ENCODE peak calls at places on chromosomes 2 and 18, in nine cellular contexts. T, Y, Q, G, I, O, M, H and X are unnamed samples.
A peak's percentile ranks its signal among the peaks of the same experiment; 100 is the strongest.

GRCh38 chr2:159139216-159139933 is 147.1 kb downstream of the WDSUB1 start:
- DNase-seq in I (no peak), T (no peak), O (no peak), Q (no peak), H (no peak), Y (no peak), M (no peak), G (no peak), X (no peak)

GRCh38 chr2:134685967-134686366 is 32.8 kb downstream of the TMEM163 start:
- DNase-seq in I (no peak), Q (no peak), O (no peak), G (no peak), Y (no peak), T (no peak), M (no peak), H (no peak), X (no peak)

GRCh38 chr2:10064932-10065682 is 15.1 kb downstream of the CYS1 start:
- DNase-seq in O (no peak), Q (no peak), H (no peak), I (no peak), Y (no peak), T (no peak), M (no peak), G (no peak), X (no peak)

GRCh38 chr2:226671177-226671676 is 128.4 kb downstream of the IRS1 start:
- DNase-seq in M (no peak), I (no peak), H (no peak), G (no peak), O (no peak), Y (no peak), Q (no peak), T (no peak), X (no peak)

GRCh38 chr2:57291209-57291608 is 755.4 kb upstream of the VRK2 start:
- DNase-seq in H (no peak), Q (no peak), O (no peak), M (peak; percentile 3), G (no peak), T (no peak), Y (no peak), I (no peak), X (no peak)

GRCh38 chr18:40168026-40168425 is 1787.0 kb upstream of the PIK3C3 start:
- DNase-seq in I (no peak), O (no peak), H (no peak), M (no peak), G (no peak), Q (no peak), Y (no peak), T (no peak), X (no peak)

GRCh38 chr2:95526360-95527341 is 42.1 kb upstream of the TRIM43B start:
- DNase-seq in H (peak; percentile 76), T (peak; percentile 40), Q (peak; percentile 27), I (peak; percentile 16), O (peak; percentile 74), G (peak; percentile 76), Y (peak; percentile 81), M (no peak), X (no peak)

GRCh38 chr2:8496617-8497016 is 185.2 kb upstream of the ID2 start:
- DNase-seq in H (peak; percentile 38), Q (no peak), O (no peak), Y (no peak), T (no peak), I (no peak), G (no peak), M (no peak), X (no peak)

GRCh38 chr18:59537581-59537980 is 159.6 kb downstream of the CCBE1 start:
- DNase-seq in H (no peak), Y (no peak), G (no peak), M (no peak), Q (no peak), I (no peak), T (no peak), O (no peak), X (no peak)

GRCh38 chr2:9423922-9424272 is 443 bp downstream of the CPSF3 start:
- DNase-seq in M (no peak), Y (peak; percentile 38), O (peak; percentile 24), Q (no peak), H (no peak), I (no peak), G (no peak), T (no peak), X (no peak)

GRCh38 chr18:63422087-63422861 is at the start of gene VPS4B:
- DNase-seq in H (peak; percentile 99), Y (peak; percentile 99), O (peak; percentile 99), Q (peak; percentile 99), G (peak; percentile 99), M (peak; percentile 99), T (peak; percentile 99), I (peak; percentile 99), X (peak; percentile 100)

GRCh38 chr18:63421514-63421913 is 762 bp downstream of the VPS4B start:
- DNase-seq in M (no peak), Q (no peak), I (no peak), Y (peak; percentile 24), H (no peak), T (no peak), O (no peak), G (no peak), X (no peak)

GRCh38 chr18:63427566-63427965 is 5.3 kb upstream of the VPS4B start:
- DNase-seq in G (no peak), Q (no peak), I (no peak), T (no peak), M (no peak), Y (peak; percentile 20), H (no peak), O (peak; percentile 33), X (no peak)

DNA sequence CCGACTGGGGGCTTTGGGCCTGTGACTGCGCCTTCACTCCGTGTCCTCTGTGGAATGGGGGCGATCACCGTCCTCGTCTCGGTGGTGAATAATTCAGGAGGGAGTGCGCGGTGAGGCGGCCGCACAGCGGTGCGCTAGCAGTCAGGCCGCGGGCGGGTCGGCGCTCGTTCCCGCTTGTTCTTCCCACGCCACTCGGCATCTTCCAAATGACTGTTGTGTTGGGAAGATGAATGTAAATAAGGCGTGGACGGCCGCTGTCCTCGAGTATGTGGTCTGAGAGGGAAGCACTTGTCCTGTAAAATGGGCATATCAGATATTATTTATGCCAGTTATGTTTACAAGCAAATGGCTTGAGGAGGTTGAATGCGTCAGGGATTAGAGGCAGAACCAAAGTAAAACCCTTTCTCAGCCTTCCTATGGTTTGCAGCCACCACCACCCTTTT is 607 bp upstream of the VPS4B start:
- DNase-seq in O (no peak), M (no peak), H (no peak), G (no peak), Y (no peak), I (no peak), Q (no peak), T (no peak), X (peak; percentile 86)
- TF ChIP-seq CTCF in O (no peak), M (no peak), H (no peak), G (no peak), Y (no peak), I (no peak), Q (no peak), T (no peak), X (peak; percentile 26)

GRCh38 chr2:71461304-71461671 is 7.9 kb downstream of the DYSF start:
- DNase-seq in Q (no peak), O (no peak), I (no peak), M (no peak), H (no peak), Y (no peak), G (no peak), T (no peak), X (peak; percentile 57)

GRCh38 chr2:71464389-71464788 is 11.0 kb downstream of the DYSF start:
- DNase-seq in Q (no peak), M (no peak), Y (no peak), H (no peak), O (no peak), T (no peak), I (no peak), G (no peak), X (peak; percentile 70)

GRCh38 chr2:71463342-71463654 is 9.9 kb downstream of the DYSF start:
- DNase-seq in M (no peak), H (no peak), I (no peak), Y (no peak), G (no peak), T (no peak), Q (no peak), O (no peak), X (peak; percentile 65)

GRCh38 chr2:71462056-71462605 is 8.8 kb downstream of the DYSF start:
- DNase-seq in Q (no peak), M (no peak), G (no peak), T (no peak), I (no peak), Y (no peak), O (no peak), H (no peak), X (peak; percentile 78)

DNA sequence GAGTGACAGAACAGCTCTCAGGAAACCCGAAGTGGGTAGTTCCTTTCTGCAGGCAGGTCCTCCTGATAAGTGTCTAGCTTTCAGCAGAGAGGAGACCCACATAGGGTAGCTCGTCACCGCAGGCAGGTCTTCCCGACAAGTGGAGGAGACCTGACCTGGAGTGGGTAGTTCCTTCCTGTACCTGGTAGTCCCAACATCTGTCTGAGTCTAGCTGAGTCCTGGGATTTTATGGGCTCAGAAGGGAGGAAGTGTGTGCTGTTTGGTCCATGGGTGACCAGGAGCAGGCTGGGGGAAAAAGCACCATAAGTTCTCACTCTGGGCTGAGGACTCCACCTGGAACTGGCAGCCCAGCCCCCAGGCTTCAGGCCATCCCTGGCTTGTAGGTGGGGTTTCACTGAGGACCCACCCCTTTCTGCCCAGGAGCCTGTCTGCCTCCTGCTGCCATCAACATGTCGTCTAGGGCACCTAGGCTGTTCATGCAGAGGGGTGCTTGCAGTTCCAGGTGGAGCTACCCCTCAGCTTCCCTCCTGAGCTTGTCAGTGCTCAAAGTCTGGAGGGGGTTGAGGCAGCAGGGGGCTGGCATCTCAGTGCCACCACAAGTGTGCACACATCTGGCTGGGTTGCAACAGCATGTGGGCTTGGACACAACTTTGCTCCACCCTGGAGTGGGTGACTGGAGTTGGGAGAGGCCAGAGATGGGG is 9.4 kb downstream of the DYSF start:
- DNase-seq in G (no peak), I (no peak), M (no peak), Q (no peak), T (no peak), H (no peak), Y (no peak), O (no peak), X (peak; percentile 66)
- TF ChIP-seq CTCF in G (no peak), I (no peak), M (no peak), Q (no peak), T (no peak), H (no peak), Y (no peak), O (no peak), X (no peak)

GRCh38 chr2:232668805-232669444 is 28.2 kb upstream of the GIGYF2 start:
- DNase-seq in G (no peak), Y (peak; percentile 13), I (no peak), T (peak; percentile 29), H (no peak), O (no peak), M (peak; percentile 55), Q (no peak), X (no peak)
- TF ChIP-seq CTCF in G (no peak), Y (peak; percentile 40), I (peak; percentile 55), T (peak; percentile 34), H (peak; percentile 55), O (peak; percentile 28), M (peak; percentile 62), Q (no peak), X (peak; percentile 64)

DNA sequence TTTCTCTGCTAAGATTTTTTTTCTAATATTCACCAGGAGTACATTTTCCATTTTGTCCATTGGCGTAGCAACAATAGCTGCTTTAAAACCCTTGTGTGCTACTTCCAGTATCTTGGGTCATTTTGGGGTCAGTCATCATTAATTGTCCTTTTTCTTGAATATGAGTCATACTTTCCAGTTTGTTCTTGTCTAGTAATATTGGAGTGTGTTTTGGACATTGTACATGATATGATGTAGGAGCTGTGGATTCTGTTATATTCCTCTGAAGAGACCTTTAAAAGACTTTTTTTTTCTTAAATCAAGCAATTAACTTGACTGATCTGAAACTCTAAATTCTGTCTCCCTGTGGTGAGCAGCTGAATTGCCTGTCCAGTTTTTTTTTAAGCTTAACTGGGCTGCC is 40.8 kb downstream of the AGPS start:
- DNase-seq in T (no peak), Y (peak; percentile 75), Q (no peak), I (no peak), M (no peak), G (no peak), O (no peak), H (no peak), X (no peak)
- TF ChIP-seq CTCF in T (no peak), Y (no peak), Q (no peak), I (no peak), M (no peak), G (no peak), O (no peak), H (no peak), X (no peak)